ENCODE peak calls at places on chromosomes 16 and 17, in nine cellular contexts. U is SK-N-SH, K is hepatocyte, D is HCT116, R is GM23338, S is PC-3, T is OCI-LY7, B is neural progenitor cell, N is MM.1S. Q is an unnamed sample.

GRCh38 chr17:17535957-17536356 is 39.8 kb upstream of the RASD1 start:
- DNase-seq in U (peak), K (no peak), D (no peak), R (no peak), S (no peak), T (no peak), B (no peak), N (no peak), Q (peak)

GRCh38 chr16:68992521-68992920 is 112.9 kb upstream of the HAS3 start:
- DNase-seq in U (no peak), K (peak), D (peak), R (no peak), S (peak), T (no peak), B (no peak), N (no peak), Q (peak)

GRCh38 chr16:9597967-9598730 is 506.7 kb downstream of the HAPSTR1 start:
- DNase-seq in U (no peak), K (no peak), D (no peak), R (no peak), S (no peak), T (no peak), B (no peak), N (no peak), Q (no peak)

GRCh38 chr17:17902877-17903276 is 66.1 kb upstream of the SREBF1 start:
- DNase-seq in U (no peak), K (no peak), D (no peak), R (no peak), S (no peak), T (no peak), B (no peak), N (no peak), Q (no peak)

GRCh38 chr17:50865060-50865867 is 890 bp downstream of the TOB1 start:
- DNase-seq in U (peak), K (peak), D (peak), R (peak), S (peak), T (peak), B (peak), N (peak), Q (peak)

GRCh38 chr17:74532115-74532514 is 840 bp upstream of the CD300LB start:
- DNase-seq in U (no peak), K (no peak), D (no peak), R (peak), S (no peak), T (peak), B (no peak), N (peak), Q (no peak)

GRCh38 chr17:7219812-7220592 is at the start of the genes ACADVL and DLG4:
- DNase-seq in U (peak), K (peak), D (no peak), R (peak), S (peak), T (peak), B (peak), N (peak), Q (peak)

GRCh38 chr16:11494433-11494832 is 92.3 kb downstream of the LITAF start:
- DNase-seq in U (no peak), K (no peak), D (no peak), R (peak), S (no peak), T (no peak), B (no peak), N (no peak), Q (no peak)

GRCh38 chr17:66525338-66525737 is 222.9 kb downstream of the PRKCA start:
- DNase-seq in U (no peak), K (no peak), D (no peak), R (no peak), S (no peak), T (no peak), B (no peak), N (no peak), Q (no peak)

GRCh38 chr17:76586741-76587487 is 1.3 kb upstream of the ST6GALNAC2 start:
- DNase-seq in U (peak), K (no peak), D (no peak), R (peak), S (no peak), T (no peak), B (peak), N (no peak), Q (no peak)

GRCh38 chr16:30377050-30377811 is 2.6 kb downstream of the MYL11 start:
- DNase-seq in U (no peak), K (no peak), D (no peak), R (peak), S (no peak), T (no peak), B (peak), N (no peak), Q (no peak)

GRCh38 chr16:30375830-30376229 is 1.2 kb downstream of the MYL11 start:
- DNase-seq in U (no peak), K (no peak), D (no peak), R (peak), S (no peak), T (no peak), B (no peak), N (no peak), Q (no peak)

GRCh38 chr16:30377812-30378235 is 3.2 kb downstream of the MYL11 start:
- DNase-seq in U (peak), K (peak), D (peak), R (peak), S (peak), T (peak), B (peak), N (peak), Q (peak)

GRCh38 chr16:30374538-30374937 is at the start of gene MYL11:
- DNase-seq in U (no peak), K (no peak), D (no peak), R (no peak), S (no peak), T (no peak), B (no peak), N (no peak), Q (no peak)

DNA sequence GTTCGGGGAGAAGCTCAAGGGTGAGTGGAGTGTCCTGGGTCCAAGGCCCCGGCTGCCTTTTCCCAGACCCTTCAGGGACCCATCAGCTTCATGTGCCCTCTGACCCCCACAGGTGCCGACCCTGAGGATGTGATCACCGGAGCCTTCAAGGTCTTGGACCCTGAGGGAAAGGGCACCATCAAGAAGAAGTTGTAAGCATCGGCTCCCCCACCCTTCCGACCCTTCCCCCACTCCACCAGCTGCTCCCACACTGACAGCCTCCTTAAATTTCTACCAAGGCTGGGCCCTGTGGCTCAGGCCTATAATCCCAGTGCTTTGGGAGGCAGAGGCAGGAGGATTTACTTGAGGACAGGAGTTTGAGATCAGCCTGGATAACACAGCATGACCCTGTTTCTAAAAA is 1.9 kb downstream of the MYL11 start:
- DNase-seq in U (no peak), K (no peak), D (no peak), R (no peak), S (no peak), T (no peak), B (no peak), N (no peak), Q (no peak)
- H2AFZ ChIP-seq in U (no peak), K (peak), D (no peak), R (peak), S (no peak), T (no peak), B (no peak), N (no peak), Q (no peak)

GRCh38 chr17:82374626-82375331 is 3.2 kb downstream of the UTS2R start:
- DNase-seq in U (peak), K (no peak), D (no peak), R (peak), S (no peak), T (no peak), B (no peak), N (no peak), Q (no peak)
- TF ChIP-seq EZH2phosphoT487 in U (no peak), K (no peak), D (no peak), R (no peak), S (no peak), T (no peak), B (no peak), N (no peak), Q (no peak)

GRCh38 chr16:86508028-86508946 is 2.0 kb upstream of the FOXF1 start:
- DNase-seq in U (no peak), K (no peak), D (no peak), R (peak), S (no peak), T (no peak), B (peak), N (no peak), Q (peak)

GRCh38 chr16:86505899-86506864 is 4.1 kb upstream of the FOXF1 start:
- DNase-seq in U (no peak), K (no peak), D (no peak), R (no peak), S (no peak), T (no peak), B (no peak), N (no peak), Q (no peak)

GRCh38 chr16:86508947-86509758 is 1.2 kb upstream of the FOXF1 start:
- DNase-seq in U (no peak), K (peak), D (peak), R (peak), S (peak), T (no peak), B (peak), N (no peak), Q (peak)

GRCh38 chr16:86505185-86505898 is 5.0 kb upstream of the FOXF1 start:
- DNase-seq in U (no peak), K (no peak), D (no peak), R (peak), S (no peak), T (no peak), B (peak), N (no peak), Q (peak)

GRCh38 chr16:86507173-86508027 is 2.9 kb upstream of the FOXF1 start:
- DNase-seq in U (no peak), K (no peak), D (no peak), R (no peak), S (no peak), T (no peak), B (no peak), N (no peak), Q (no peak)
- H3K4me3 ChIP-seq in U (no peak), K (peak), D (no peak), R (peak), S (no peak), T (no peak), B (no peak), N (no peak), Q (no peak)

DNA sequence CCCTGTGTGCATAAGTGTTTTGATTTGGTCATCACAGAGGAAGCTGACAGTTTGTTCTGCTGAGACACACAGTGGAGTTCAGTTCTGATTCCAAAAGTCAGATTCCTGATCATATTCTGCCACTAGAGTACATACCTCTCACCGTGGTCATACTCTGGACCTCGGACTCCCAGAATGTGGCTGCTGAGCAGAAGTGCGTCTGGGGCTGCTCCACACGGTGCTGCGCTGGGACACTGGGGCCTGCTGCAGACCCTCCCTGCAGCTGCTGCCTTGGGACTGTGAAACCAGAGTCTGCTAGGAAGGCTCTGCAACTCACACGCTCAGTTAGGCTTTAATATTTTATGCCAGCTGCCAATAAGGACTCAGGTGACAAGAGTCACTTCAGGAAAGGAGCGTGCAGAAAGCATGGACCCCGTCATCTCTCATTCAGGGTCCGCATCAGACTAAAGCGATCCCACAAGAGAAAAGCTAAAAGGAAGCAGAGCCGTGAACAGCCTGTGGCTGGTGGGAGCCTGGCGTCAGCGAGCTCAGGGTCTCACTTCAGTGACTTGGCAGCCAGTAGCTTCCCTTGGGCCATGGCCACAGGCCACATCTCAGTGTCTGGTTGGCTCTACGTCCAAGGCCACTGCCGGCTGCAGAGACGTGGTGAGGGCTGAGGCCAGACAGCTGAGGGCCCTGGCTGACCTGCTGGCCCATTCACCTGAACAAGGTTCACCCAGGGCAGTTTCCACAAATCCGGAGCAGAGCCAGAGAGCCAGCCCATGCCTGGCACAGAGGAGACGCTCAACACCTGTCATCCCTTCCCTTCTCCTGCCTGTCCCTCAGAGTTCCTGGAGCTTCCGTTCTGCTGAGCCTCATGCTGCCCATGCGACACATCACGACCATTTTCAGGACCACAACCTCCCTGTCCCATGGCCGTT is 24.7 kb upstream of the KIFC3 start:
- DNase-seq in U (no peak), K (no peak), D (no peak), R (no peak), S (no peak), T (no peak), B (no peak), N (no peak), Q (peak)
- H2AFZ ChIP-seq in U (no peak), K (no peak), D (no peak), R (no peak), S (no peak), T (no peak), B (no peak), N (no peak), Q (no peak)

GRCh38 chr17:1462164-1463112 is 6.4 kb upstream of the CRK start:
- DNase-seq in U (no peak), K (no peak), D (no peak), R (no peak), S (no peak), T (no peak), B (no peak), N (no peak), Q (no peak)
- TF ChIP-seq EZH2phosphoT487 in U (no peak), K (no peak), D (no peak), R (no peak), S (no peak), T (no peak), B (no peak), N (no peak), Q (no peak)

GRCh38 chr17:65389426-65389825 is 172.0 kb downstream of the AXIN2 start:
- DNase-seq in U (no peak), K (no peak), D (no peak), R (no peak), S (peak), T (no peak), B (no peak), N (no peak), Q (peak)

GRCh38 chr17:65385071-65385470 is 176.4 kb downstream of the AXIN2 start:
- DNase-seq in U (no peak), K (no peak), D (no peak), R (no peak), S (no peak), T (no peak), B (no peak), N (no peak), Q (no peak)

GRCh38 chr17:65387322-65387721 is 174.1 kb downstream of the AXIN2 start:
- DNase-seq in U (no peak), K (no peak), D (no peak), R (no peak), S (no peak), T (no peak), B (no peak), N (no peak), Q (no peak)

GRCh38 chr17:65388911-65389310 is 172.5 kb downstream of the AXIN2 start:
- DNase-seq in U (no peak), K (no peak), D (no peak), R (no peak), S (no peak), T (no peak), B (no peak), N (no peak), Q (peak)

GRCh38 chr17:65385726-65386125 is 175.7 kb downstream of the AXIN2 start:
- DNase-seq in U (no peak), K (no peak), D (no peak), R (no peak), S (no peak), T (no peak), B (no peak), N (no peak), Q (no peak)
- H3K4me3 ChIP-seq in U (no peak), K (no peak), D (no peak), R (no peak), S (no peak), T (no peak), B (no peak), N (no peak), Q (no peak)

DNA sequence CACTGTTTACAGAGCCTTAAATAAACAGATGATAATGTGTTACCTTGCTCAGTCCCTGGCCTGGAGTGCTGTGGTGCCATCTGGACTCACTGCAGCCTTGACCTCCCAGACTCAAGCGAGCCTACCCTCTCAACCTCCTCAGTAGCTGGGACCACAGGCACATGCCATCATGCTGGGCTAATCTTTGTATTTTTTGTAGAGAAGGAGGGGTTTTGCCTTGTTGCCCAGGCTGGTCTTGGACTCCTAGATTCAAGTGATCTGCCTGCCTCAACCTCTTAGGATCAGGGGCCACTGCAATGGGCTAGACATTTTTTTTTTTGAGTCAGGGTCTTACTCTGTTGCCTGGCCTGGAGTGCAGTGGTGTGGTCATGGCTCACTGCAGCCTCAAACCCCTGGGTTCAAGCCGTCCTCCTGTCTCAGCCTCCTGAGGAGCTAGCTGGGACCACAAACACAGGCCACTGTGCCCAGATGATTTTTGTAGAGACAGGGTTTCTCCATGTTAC is 5.0 kb upstream of the NAGLU start:
- DNase-seq in U (no peak), K (no peak), D (no peak), R (no peak), S (no peak), T (no peak), B (no peak), N (no peak), Q (no peak)
- H2AFZ ChIP-seq in U (no peak), K (no peak), D (no peak), R (no peak), S (no peak), T (peak), B (no peak), N (no peak), Q (no peak)

DNA sequence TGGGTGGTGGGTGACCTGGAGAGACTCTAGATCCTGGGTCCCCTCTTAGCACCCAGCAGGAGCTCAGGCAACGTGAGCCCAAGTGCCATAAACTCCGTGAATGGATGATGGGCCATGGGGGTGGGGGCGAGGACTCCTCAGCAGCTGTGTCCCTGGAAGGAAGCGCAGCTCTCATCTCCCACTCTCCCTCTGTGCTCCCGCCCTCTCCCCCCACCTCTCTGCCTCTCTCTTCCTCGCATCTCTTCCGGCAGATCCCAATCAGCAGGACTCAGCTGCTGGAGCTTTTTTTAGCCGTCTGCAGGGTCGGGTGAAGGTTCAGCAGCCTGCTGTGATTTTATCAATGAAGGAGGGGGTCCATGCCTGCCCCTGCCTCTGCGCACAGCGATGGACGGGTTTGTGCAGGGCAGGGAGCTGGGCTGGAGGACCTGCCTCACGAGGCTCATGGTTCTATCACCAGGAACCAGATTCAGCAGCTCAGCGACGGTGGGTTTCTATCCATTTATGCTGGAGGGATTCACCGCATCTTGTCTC is 8.3 kb downstream of the CCR7 start:
- DNase-seq in U (peak), K (no peak), D (no peak), R (no peak), S (no peak), T (no peak), B (no peak), N (no peak), Q (no peak)
- TF ChIP-seq EZH2phosphoT487 in U (no peak), K (no peak), D (no peak), R (no peak), S (no peak), T (no peak), B (no peak), N (no peak), Q (no peak)

GRCh38 chr17:82457071-82457789 is 1.3 kb upstream of the NARF start:
- DNase-seq in U (no peak), K (no peak), D (no peak), R (no peak), S (peak), T (peak), B (no peak), N (peak), Q (no peak)
- H3K4me3 ChIP-seq in U (peak), K (peak), D (peak), R (peak), S (peak), T (peak), B (peak), N (peak), Q (peak)

DNA sequence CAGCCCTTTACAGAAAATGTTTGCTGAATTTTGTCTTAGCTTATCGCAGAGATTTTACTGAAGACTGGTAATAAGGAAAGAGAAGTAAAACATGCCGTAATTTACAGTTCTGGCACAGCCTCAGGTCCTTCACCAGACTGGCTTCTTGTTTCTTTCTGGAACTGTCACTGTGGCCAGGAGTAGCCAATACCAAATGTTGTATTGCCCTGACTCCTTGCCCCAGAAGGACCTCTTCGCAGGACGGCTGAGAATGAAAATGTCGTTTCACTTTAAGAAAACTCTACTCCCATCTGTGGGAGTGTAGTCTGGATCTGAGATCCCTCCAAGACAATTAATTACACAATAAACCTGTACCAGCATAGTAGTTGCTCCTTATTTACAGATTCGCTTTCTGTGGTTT is 95.0 kb upstream of the GOT2 start:
- DNase-seq in U (no peak), K (no peak), D (no peak), R (no peak), S (no peak), T (no peak), B (no peak), N (no peak), Q (no peak)
- H2AFZ ChIP-seq in U (no peak), K (no peak), D (no peak), R (peak), S (no peak), T (no peak), B (no peak), N (no peak), Q (no peak)

Q was measured in GM23248.